ENCODE peak calls at places on chromosome 3, in ten cellular contexts. N, Q, S, Z, G, Y, J, A, P and M are unnamed samples.

GRCh38 chr3:126319701-126320295 is 37.4 kb downstream of the KLF15 start:
- DNase-seq in N (no peak), Q (no peak), S (no peak), Z (no peak), G (no peak), Y (no peak), J (no peak), A (no peak), P (no peak), M (peak; percentile 41)

GRCh38 chr3:149442845-149443544 is 31.5 kb upstream of the TM4SF4 start:
- DNase-seq in N (peak; percentile 89), Q (no peak), S (no peak), Z (no peak), G (no peak), Y (no peak), J (no peak), A (no peak), P (no peak), M (no peak)

GRCh38 chr3:174620138-174620537 is 239.0 kb upstream of the NAALADL2 start:
- DNase-seq in N (no peak), Q (no peak), S (no peak), Z (no peak), G (no peak), Y (no peak), J (no peak), A (no peak), P (no peak), M (no peak)

GRCh38 chr3:78645628-78646310 is 1122.0 kb downstream of the ROBO1 start:
- DNase-seq in N (peak; percentile 81), Q (no peak), S (no peak), Z (no peak), G (peak; percentile 24), Y (no peak), J (no peak), A (no peak), P (no peak), M (no peak)

GRCh38 chr3:123546133-123546755 is 38.6 kb downstream of the HACD2 start:
- DNase-seq in N (peak; percentile 94), Q (no peak), S (no peak), Z (no peak), G (no peak), Y (no peak), J (no peak), A (no peak), P (no peak), M (no peak)

GRCh38 chr3:136110481-136110880 is 85.7 kb downstream of the MSL2 start:
- DNase-seq in N (no peak), Q (no peak), S (no peak), Z (no peak), G (no peak), Y (no peak), J (no peak), A (no peak), P (no peak), M (no peak)

GRCh38 chr3:153397806-153398205 is 235.8 kb downstream of the RAP2B start:
- DNase-seq in N (no peak), Q (no peak), S (no peak), Z (no peak), G (no peak), Y (no peak), J (no peak), A (no peak), P (no peak), M (no peak)

GRCh38 chr3:120438971-120439370 is 11.8 kb downstream of the FSTL1 start:
- DNase-seq in N (peak; percentile 93), Q (no peak), S (no peak), Z (no peak), G (peak; percentile 69), Y (no peak), J (peak; percentile 75), A (peak; percentile 25), P (no peak), M (peak; percentile 87)

GRCh38 chr3:170862618-170863374 is 7.2 kb downstream of the RPL22L1 start:
- DNase-seq in N (peak; percentile 34), Q (no peak), S (no peak), Z (no peak), G (no peak), Y (no peak), J (no peak), A (no peak), P (no peak), M (no peak)

GRCh38 chr3:154334973-154335420 is 10.7 kb upstream of the DHX36 start:
- DNase-seq in N (peak; percentile 53), Q (no peak), S (no peak), Z (no peak), G (no peak), Y (no peak), J (no peak), A (no peak), P (no peak), M (no peak)

GRCh38 chr3:168088106-168088722 is 7.5 kb downstream of the GOLIM4 start:
- DNase-seq in N (no peak), Q (no peak), S (no peak), Z (no peak), G (peak; percentile 61), Y (no peak), J (no peak), A (no peak), P (no peak), M (no peak)

GRCh38 chr3:69379661-69380060 is 6.2 kb downstream of the FRMD4B start:
- DNase-seq in N (no peak), Q (no peak), S (no peak), Z (no peak), G (no peak), Y (no peak), J (no peak), A (no peak), P (no peak), M (no peak)

GRCh38 chr3:129476586-129476985 is 36.6 kb downstream of the IFT122 start:
- DNase-seq in N (no peak), Q (no peak), S (no peak), Z (no peak), G (no peak), Y (no peak), J (no peak), A (no peak), P (no peak), M (no peak)

GRCh38 chr3:9630550-9631139 is 18.7 kb upstream of the MTMR14 start:
- DNase-seq in N (no peak), Q (no peak), S (no peak), Z (no peak), G (no peak), Y (no peak), J (no peak), A (no peak), P (no peak), M (no peak)

GRCh38 chr3:12430086-12430485 is 54.2 kb upstream of the TSEN2 start:
- DNase-seq in N (no peak), Q (no peak), S (no peak), Z (no peak), G (no peak), Y (no peak), J (no peak), A (no peak), P (no peak), M (no peak)

GRCh38 chr3:196988241-196989029 is 19.8 kb upstream of the PIGZ start:
- DNase-seq in N (no peak), Q (no peak), S (no peak), Z (no peak), G (peak; percentile 58), Y (no peak), J (no peak), A (no peak), P (peak; percentile 84), M (no peak)

GRCh38 chr3:196983186-196983585 is 14.6 kb upstream of the PIGZ start:
- DNase-seq in N (no peak), Q (no peak), S (no peak), Z (no peak), G (no peak), Y (no peak), J (no peak), A (no peak), P (no peak), M (no peak)

GRCh38 chr3:196987022-196987421 is 18.4 kb upstream of the PIGZ start:
- DNase-seq in N (no peak), Q (no peak), S (no peak), Z (no peak), G (no peak), Y (no peak), J (no peak), A (no peak), P (no peak), M (no peak)

GRCh38 chr3:196985298-196985697 is 16.7 kb upstream of the PIGZ start:
- DNase-seq in N (no peak), Q (no peak), S (no peak), Z (no peak), G (no peak), Y (no peak), J (no peak), A (no peak), P (peak; percentile 54), M (no peak)

GRCh38 chr3:196985954-196986885 is 17.6 kb upstream of the PIGZ start:
- DNase-seq in N (no peak), Q (no peak), S (no peak), Z (no peak), G (no peak), Y (no peak), J (no peak), A (no peak), P (no peak), M (no peak)
- TF ChIP-seq CTCF in N (peak; percentile 21), Q (no peak), S (no peak), Z (no peak), G (no peak), Y (no peak), J (no peak), A (no peak), P (no peak), M (no peak)

GRCh38 chr3:177753498-177754155 is 556.3 kb upstream of the TBL1XR1 start:
- DNase-seq in N (peak; percentile 39), Q (no peak), S (no peak), Z (no peak), G (peak; percentile 42), Y (peak; percentile 47), J (peak; percentile 74), A (peak; percentile 41), P (no peak), M (no peak)
- H3K9me3 ChIP-seq in N (peaks cover 3% of the 10 kb centered on the region), Q (no peaks in the 10 kb centered on the region), S (peaks cover 5% of the 10 kb centered on the region), Z (no peaks in the 10 kb centered on the region), G (no peaks in the 10 kb centered on the region), Y (no peaks in the 10 kb centered on the region), J (no peaks in the 10 kb centered on the region), A (no peaks in the 10 kb centered on the region), P (no peaks in the 10 kb centered on the region), M (no peaks in the 10 kb centered on the region)

GRCh38 chr3:172317984-172318383 is 130.3 kb downstream of the GHSR start:
- DNase-seq in N (peak; percentile 96), Q (peak; percentile 55), S (no peak), Z (no peak), G (peak; percentile 49), Y (peak; percentile 41), J (peak; percentile 74), A (peak; percentile 53), P (no peak), M (peak; percentile 82)
- H3K4me1 ChIP-seq in N (peaks cover 37% of the 10 kb centered on the region), Q (peaks cover 24% of the 10 kb centered on the region), S (no peaks in the 10 kb centered on the region), Z (peaks cover 37% of the 10 kb centered on the region), G (peaks cover 12% of the 10 kb centered on the region), Y (peaks cover 92% of the 10 kb centered on the region), J (peaks cover 94% of the 10 kb centered on the region), A (peaks cover 90% of the 10 kb centered on the region), P (no peaks in the 10 kb centered on the region), M (peaks cover 4% of the 10 kb centered on the region)

DNA sequence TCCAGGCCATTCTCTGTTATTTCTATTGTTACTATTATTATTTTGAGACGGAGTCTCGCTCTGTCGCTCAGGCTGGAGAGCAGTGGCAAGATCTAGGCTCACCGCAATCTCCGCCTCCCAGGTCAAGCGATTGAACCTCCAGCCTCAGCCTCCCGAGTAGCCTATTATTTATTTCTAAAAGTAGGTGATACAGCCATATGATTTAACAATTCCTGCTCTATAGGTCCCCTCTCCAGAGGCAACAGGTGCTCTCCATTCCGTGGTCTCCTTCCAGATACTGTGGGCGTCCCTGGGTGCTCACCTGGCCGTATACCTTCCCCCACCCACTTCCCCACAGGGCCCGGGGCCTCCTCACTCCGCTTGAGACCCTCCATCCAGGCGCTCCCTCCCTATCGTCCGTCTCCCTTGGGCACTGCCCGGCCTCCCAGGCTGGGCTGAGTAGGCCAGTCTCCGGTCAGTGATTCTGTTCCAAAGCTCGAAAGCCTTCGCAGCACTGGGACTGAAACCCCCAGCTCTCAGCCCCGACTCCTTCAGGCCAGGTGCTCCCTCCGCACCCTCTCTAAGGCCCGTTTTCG is 708 bp upstream of the PTPN23 start:
- DNase-seq in N (no peak), Q (no peak), S (no peak), Z (no peak), G (no peak), Y (no peak), J (no peak), A (no peak), P (no peak), M (no peak)
- TF ChIP-seq CTCF in N (no peak), Q (no peak), S (no peak), Z (no peak), G (no peak), Y (no peak), J (no peak), A (no peak), P (no peak), M (no peak)